ENCODE peak calls at places on chromosomes 1 and 21, in four cellular contexts. I, C, H and P are unnamed samples.

GRCh38 chr1:161166669-161167548 is 683 bp downstream of the PPOX start:
- DNase-seq in I (no peak), C (no peak), H (no peak), P (no peak)

GRCh38 chr1:67535474-67535873 is 105.3 kb upstream of the SERBP1 start:
- DNase-seq in I (peak), C (peak), H (peak), P (no peak)

GRCh38 chr1:205237526-205238484 is 10.1 kb downstream of the TMCC2 start:
- DNase-seq in I (peak), C (no peak), H (no peak), P (peak)

GRCh38 chr21:37645848-37646247 is 270.4 kb downstream of the KCNJ6 start:
- DNase-seq in I (no peak), C (no peak), H (no peak), P (no peak)

GRCh38 chr1:205530116-205530515 is 25.6 kb downstream of the CDK18 start:
- DNase-seq in I (no peak), C (no peak), H (no peak), P (no peak)

GRCh38 chr1:69991644-69992043 is 213.7 kb downstream of the LRRC40 start:
- DNase-seq in I (no peak), C (no peak), H (no peak), P (no peak)

GRCh38 chr1:16618719-16619118 is 5.4 kb upstream of the NBPF1 start:
- DNase-seq in I (peak), C (no peak), H (peak), P (peak)

GRCh38 chr1:112436384-112437156 is 40.6 kb downstream of the CTTNBP2NL start:
- DNase-seq in I (no peak), C (no peak), H (no peak), P (no peak)

GRCh38 chr1:161233102-161233501 is 4.9 kb downstream of the NR1I3 start:
- DNase-seq in I (no peak), C (no peak), H (no peak), P (no peak)

GRCh38 chr1:45971922-45972321 is 160.5 kb downstream of the PIK3R3 start:
- DNase-seq in I (no peak), C (no peak), H (no peak), P (no peak)

GRCh38 chr1:235888119-235888643 is 21.5 kb upstream of the LYST start:
- DNase-seq in I (no peak), C (no peak), H (no peak), P (no peak)

GRCh38 chr1:5267603-5268235 is 613.3 kb downstream of the AJAP1 start:
- DNase-seq in I (no peak), C (peak), H (no peak), P (no peak)

GRCh38 chr1:30823969-30824735 is 66.6 kb upstream of the LAPTM5 start:
- DNase-seq in I (peak), C (peak), H (peak), P (peak)

GRCh38 chr1:19646366-19646765 is 2.3 kb downstream of the NBL1 start:
- DNase-seq in I (peak), C (no peak), H (no peak), P (no peak)

DNA sequence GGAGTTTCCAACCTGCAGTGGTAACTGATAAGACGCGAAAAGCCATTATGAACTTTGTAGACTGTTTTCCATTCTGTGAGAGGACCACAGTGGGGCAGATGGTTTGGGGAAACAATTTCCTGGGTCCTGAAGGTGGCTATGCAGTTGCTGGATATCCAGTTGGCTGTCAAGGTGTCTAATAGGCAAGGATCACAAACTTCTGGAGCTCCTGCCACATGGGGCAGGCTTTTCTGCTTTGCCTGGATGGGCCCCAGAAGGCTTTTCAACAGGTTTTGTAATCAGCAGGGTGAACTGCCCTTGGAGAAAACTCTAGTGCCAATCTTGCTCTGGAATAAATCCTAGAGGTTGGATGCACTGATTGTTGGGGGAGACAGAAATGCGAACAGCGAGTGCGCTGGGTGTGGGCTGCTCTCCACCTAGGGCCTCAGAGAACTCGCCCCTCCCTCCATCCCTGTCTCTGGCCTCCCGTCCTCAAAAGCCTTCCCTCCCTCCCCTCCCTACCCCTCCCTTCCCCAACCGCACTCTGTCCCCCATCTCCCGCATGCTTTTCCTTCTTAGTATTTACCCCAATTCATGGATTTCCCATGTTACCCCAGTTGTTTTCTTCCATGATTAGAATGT is 210.3 kb upstream of the USP24 start:
- DNase-seq in I (no peak), C (no peak), H (no peak), P (no peak)
- TF ChIP-seq CTCF in I (no peak), C (no peak), H (no peak), P (no peak)

DNA sequence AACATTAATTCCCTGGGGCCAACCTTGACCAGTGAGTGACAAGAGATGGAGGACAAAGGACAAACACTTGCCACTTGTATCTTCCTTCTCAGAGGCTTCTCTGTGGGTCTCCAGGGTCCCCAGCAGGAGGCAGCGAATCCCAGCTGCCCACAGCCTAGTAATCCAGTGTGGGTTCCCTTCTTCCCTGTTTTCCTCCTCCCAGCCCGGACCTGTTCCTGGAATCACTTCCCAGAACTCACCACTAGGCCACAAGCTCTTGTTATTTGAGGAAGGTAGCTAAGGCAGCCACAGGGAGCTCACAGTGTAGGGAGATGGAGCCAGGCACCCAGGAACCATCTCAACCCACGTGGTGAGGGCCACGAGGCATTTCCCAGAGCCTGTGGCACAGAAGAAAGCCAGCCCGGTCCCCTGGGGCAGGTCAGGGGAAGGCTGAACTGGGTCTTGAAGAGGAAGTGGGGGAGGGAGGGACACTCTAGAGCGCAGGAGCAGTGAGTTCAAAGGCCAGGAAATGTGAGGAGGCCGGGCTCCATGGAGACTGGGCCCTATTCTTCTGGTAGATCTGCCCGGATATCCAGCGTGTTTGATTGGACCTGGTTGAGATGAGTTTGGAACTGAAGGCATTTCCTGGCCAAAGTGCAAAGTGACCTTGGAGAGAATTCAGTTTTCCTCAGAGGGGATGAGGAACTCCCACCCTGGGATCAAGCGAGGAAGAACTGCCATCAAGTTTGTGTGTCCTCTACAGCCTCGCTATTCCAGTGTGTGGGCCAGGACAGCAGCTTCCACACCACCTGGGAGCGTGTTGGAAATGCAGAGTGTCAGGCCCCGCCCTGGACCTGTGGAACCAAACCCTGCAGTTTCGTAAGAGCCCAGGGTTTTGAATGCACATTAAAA is 20.3 kb upstream of the C2CD2 start:
- DNase-seq in I (peak), C (no peak), H (no peak), P (no peak)
- TF ChIP-seq CTCF in I (no peak), C (no peak), H (no peak), P (no peak)

GRCh38 chr1:109256085-109256484 is 6.7 kb downstream of the CELSR2 start:
- DNase-seq in I (no peak), C (no peak), H (no peak), P (no peak)

GRCh38 chr1:109253803-109254620 is 4.7 kb downstream of the CELSR2 start:
- DNase-seq in I (no peak), C (no peak), H (no peak), P (no peak)

GRCh38 chr1:109254621-109255096 is 5.3 kb downstream of the CELSR2 start:
- DNase-seq in I (no peak), C (no peak), H (no peak), P (no peak)

GRCh38 chr1:109255673-109256072 is 6.3 kb downstream of the CELSR2 start:
- DNase-seq in I (no peak), C (no peak), H (no peak), P (no peak)

GRCh38 chr1:109255097-109255651 is 5.8 kb downstream of the CELSR2 start:
- DNase-seq in I (no peak), C (no peak), H (no peak), P (no peak)
- TF ChIP-seq CTCF in I (no peak), C (no peak), H (no peak), P (no peak)

GRCh38 chr1:56183151-56183550 is 396.2 kb downstream of the PLPP3 start:
- DNase-seq in I (no peak), C (no peak), H (no peak), P (no peak)
- TF ChIP-seq CTCF in I (no peak), C (no peak), H (no peak), P (no peak)